ENCODE peak calls at places on chromosome 1, in seven cellular contexts. L is hepatic stellate cell; X is A549; N is CD4-positive, alpha-beta T cell; I is GF-D8; W is GM20000; H is AG08395. B is an unnamed sample.
A peak's percentile ranks its signal among the peaks of the same experiment; 100 is the strongest.

GRCh38 chr1:182485861-182486260 is 35.9 kb downstream of the RGSL1 start:
- DNase-seq in L (no peak), X (no peak), N (no peak), I (no peak), W (no peak), H (no peak), B (no peak)

GRCh38 chr1:54791880-54792522 is 9.1 kb downstream of the TTC22 start:
- DNase-seq in L (no peak), X (peak; percentile 34), N (no peak), I (no peak), W (peak; percentile 54), H (no peak), B (no peak)

GRCh38 chr1:203581841-203582240 is 44.8 kb upstream of the ATP2B4 start:
- DNase-seq in L (no peak), X (no peak), N (no peak), I (no peak), W (no peak), H (peak; percentile 71), B (no peak)

GRCh38 chr1:165344736-165345135 is 11.8 kb downstream of the LMX1A start:
- DNase-seq in L (no peak), X (no peak), N (no peak), I (no peak), W (no peak), H (no peak), B (no peak)

GRCh38 chr1:226634156-226634588 is 85.6 kb downstream of the STUM start:
- DNase-seq in L (peak; percentile 76), X (peak; percentile 61), N (peak; percentile 78), I (no peak), W (peak; percentile 80), H (peak; percentile 78), B (peak; percentile 66)

GRCh38 chr1:77872645-77873044 is 15.8 kb upstream of the NEXN start:
- DNase-seq in L (no peak), X (no peak), N (no peak), I (no peak), W (no peak), H (no peak), B (no peak)

GRCh38 chr1:241840164-241840563 is 7.8 kb upstream of the EXO1 start:
- DNase-seq in L (no peak), X (no peak), N (no peak), I (no peak), W (no peak), H (no peak), B (no peak)

GRCh38 chr1:212655668-212656440 is 43.8 kb downstream of the BATF3 start:
- DNase-seq in L (no peak), X (no peak), N (no peak), I (no peak), W (no peak), H (peak; percentile 72), B (no peak)

GRCh38 chr1:36635284-36635683 is 152.6 kb upstream of the CSF3R start:
- DNase-seq in L (no peak), X (no peak), N (no peak), I (no peak), W (no peak), H (no peak), B (no peak)

GRCh38 chr1:13725714-13726175 is 25.8 kb downstream of the PRDM2 start:
- DNase-seq in L (no peak), X (peak; percentile 15), N (peak; percentile 57), I (peak; percentile 42), W (peak; percentile 31), H (peak; percentile 47), B (no peak)

GRCh38 chr1:174769961-174770549 is 229.7 kb upstream of the CACYBP start:
- DNase-seq in L (peak; percentile 16), X (peak; percentile 19), N (no peak), I (no peak), W (peak; percentile 27), H (peak; percentile 61), B (no peak)

GRCh38 chr1:17070163-17070525 is 16.3 kb upstream of the SDHB start:
- DNase-seq in L (no peak), X (no peak), N (no peak), I (no peak), W (no peak), H (no peak), B (no peak)

GRCh38 chr1:149888999-149889289 is 10.4 kb upstream of the BOLA1 start:
- DNase-seq in L (no peak), X (no peak), N (no peak), I (no peak), W (no peak), H (no peak), B (no peak)

GRCh38 chr1:58818075-58818474 is 34.2 kb upstream of the JUN start:
- DNase-seq in L (no peak), X (no peak), N (no peak), I (no peak), W (no peak), H (peak; percentile 54), B (no peak)

GRCh38 chr1:226691257-226691656 is 47.8 kb downstream of the ITPKB start:
- DNase-seq in L (no peak), X (no peak), N (peak; percentile 61), I (no peak), W (peak; percentile 62), H (no peak), B (peak; percentile 44)

GRCh38 chr1:158251160-158251559 is 3.1 kb upstream of the CD1A start:
- DNase-seq in L (no peak), X (no peak), N (no peak), I (no peak), W (no peak), H (no peak), B (no peak)

GRCh38 chr1:243260221-243260880 is 4.5 kb downstream of the SDCCAG8 start:
- DNase-seq in L (no peak), X (no peak), N (no peak), I (no peak), W (no peak), H (no peak), B (no peak)

GRCh38 chr1:11842154-11843041 is 5.2 kb downstream of the NPPA start:
- DNase-seq in L (no peak), X (no peak), N (no peak), I (peak; percentile 91), W (peak; percentile 49), H (no peak), B (no peak)

GRCh38 chr1:210654176-210654786 is 325.6 kb downstream of the HHAT start:
- DNase-seq in L (no peak), X (no peak), N (no peak), I (no peak), W (no peak), H (no peak), B (no peak)

GRCh38 chr1:24151175-24151533 is 8.2 kb upstream of the IL22RA1 start:
- DNase-seq in L (no peak), X (no peak), N (no peak), I (no peak), W (no peak), H (no peak), B (no peak)

GRCh38 chr1:18893120-18893519 is 9.2 kb downstream of the ALDH4A1 start:
- DNase-seq in L (no peak), X (no peak), N (no peak), I (no peak), W (no peak), H (peak; percentile 22), B (no peak)

GRCh38 chr1:69673301-69673700 is 105.6 kb downstream of the LRRC7 start:
- DNase-seq in L (no peak), X (no peak), N (no peak), I (no peak), W (no peak), H (no peak), B (no peak)

GRCh38 chr1:93716974-93717373 is 35.3 kb upstream of the BCAR3 start:
- DNase-seq in L (no peak), X (no peak), N (no peak), I (no peak), W (no peak), H (no peak), B (no peak)

GRCh38 chr1:31548518-31548898 is 27.8 kb upstream of the TINAGL1 start:
- DNase-seq in L (no peak), X (no peak), N (no peak), I (no peak), W (no peak), H (no peak), B (no peak)

GRCh38 chr1:46575300-46575699 is 23.9 kb upstream of the KNCN start:
- DNase-seq in L (no peak), X (no peak), N (no peak), I (no peak), W (no peak), H (no peak), B (no peak)

GRCh38 chr1:205189162-205189561 is 22.3 kb downstream of the DSTYK start:
- DNase-seq in L (no peak), X (no peak), N (no peak), I (no peak), W (no peak), H (no peak), B (no peak)

GRCh38 chr1:36322786-36323635 is 434 bp downstream of the EVA1B start:
- DNase-seq in L (peak; percentile 62), X (no peak), N (no peak), I (no peak), W (peak; percentile 83), H (peak; percentile 54), B (peak; percentile 25)

GRCh38 chr1:156282143-156282478 is 514 bp downstream of the SMG5 start:
- DNase-seq in L (no peak), X (no peak), N (no peak), I (no peak), W (no peak), H (no peak), B (no peak)

GRCh38 chr1:91727763-91728162 is 158.2 kb downstream of the TGFBR3 start:
- DNase-seq in L (no peak), X (no peak), N (no peak), I (no peak), W (no peak), H (no peak), B (no peak)

GRCh38 chr1:215566556-215567490 is at the start of gene KCTD3:
- DNase-seq in L (peak; percentile 74), X (peak; percentile 70), N (peak; percentile 4), I (peak; percentile 56), W (no peak), H (peak; percentile 83), B (peak; percentile 25)

GRCh38 chr1:77271851-77272250 is 10.0 kb upstream of the AK5 start:
- DNase-seq in L (no peak), X (no peak), N (no peak), I (no peak), W (no peak), H (peak; percentile 56), B (no peak)

GRCh38 chr1:169102567-169102966 is 3.9 kb upstream of the ATP1B1 start:
- DNase-seq in L (peak; percentile 76), X (no peak), N (no peak), I (no peak), W (no peak), H (peak; percentile 75), B (no peak)

GRCh38 chr1:229371624-229372023 is 28.8 kb upstream of the CCSAP start:
- DNase-seq in L (no peak), X (no peak), N (no peak), I (no peak), W (no peak), H (no peak), B (no peak)

GRCh38 chr1:154445040-154445472 is 39.9 kb downstream of the IL6R start:
- DNase-seq in L (peak; percentile 94), X (peak; percentile 69), N (no peak), I (peak; percentile 31), W (peak; percentile 63), H (peak; percentile 87), B (peak; percentile 33)

GRCh38 chr1:220908757-220909156 is 29.5 kb downstream of the HLX start:
- DNase-seq in L (no peak), X (no peak), N (no peak), I (no peak), W (peak; percentile 27), H (peak; percentile 29), B (no peak)

GRCh38 chr1:66271904-66272254 is 262.1 kb upstream of the SGIP1 start:
- DNase-seq in L (peak; percentile 11), X (peak; percentile 25), N (no peak), I (no peak), W (no peak), H (peak; percentile 65), B (no peak)